ENCODE peak calls at places on chromosomes 6 and 20, in six cellular contexts. A is prostate gland, V is sigmoid colon, S is suprapubic skin, G is transverse colon, W is spleen. Z is an unnamed sample.

GRCh38 chr6:53795702-53796450 is 1.1 kb downstream of the LRRC1 start:
- DNase-seq in G (peak; percentile 58), A (peak; percentile 36), V (peak; percentile 83), W (peak; percentile 85), S (peak; percentile 82), Z (no peak)

GRCh38 chr6:30730611-30731435 is 10.7 kb downstream of the TUBB start:
- DNase-seq in W (peak; percentile 93), A (peak; percentile 79), S (peak; percentile 87), G (peak; percentile 92), V (peak; percentile 88), Z (no peak)

GRCh38 chr6:147063469-147064031 is 140.7 kb upstream of the STXBP5 start:
- DNase-seq in V (no peak), W (no peak), S (no peak), G (no peak), A (no peak), Z (no peak)

GRCh38 chr6:157659536-157660271 is 163.3 kb upstream of the SNX9 start:
- DNase-seq in G (no peak), W (no peak), S (peak; percentile 73), V (no peak), A (no peak), Z (no peak)

GRCh38 chr6:146269482-146269881 is 240.6 kb downstream of the GRM1 start:
- DNase-seq in S (no peak), G (no peak), W (no peak), V (no peak), A (no peak), Z (no peak)

GRCh38 chr6:138038148-138038870 is 68.9 kb downstream of the PERP start:
- DNase-seq in G (no peak), A (no peak), V (no peak), S (no peak), W (no peak), Z (peak; percentile 74)

GRCh38 chr20:11753155-11753554 is 164.5 kb upstream of the BTBD3 start:
- DNase-seq in V (no peak), S (no peak), W (no peak), A (no peak), G (no peak), Z (no peak)

GRCh38 chr20:43799150-43799711 is 72.4 kb upstream of the GTSF1L start:
- DNase-seq in V (no peak), W (no peak), S (no peak), G (no peak), A (no peak), Z (no peak)

GRCh38 chr6:130033999-130034814 is 15.8 kb downstream of the L3MBTL3 start:
- DNase-seq in W (no peak), S (no peak), V (no peak), G (no peak), A (no peak), Z (no peak)

GRCh38 chr6:11384531-11385309 is 152.3 kb upstream of the NEDD9 start:
- DNase-seq in S (no peak), G (no peak), A (no peak), V (no peak), W (no peak), Z (no peak)

GRCh38 chr6:69780585-69781178 is 16.1 kb downstream of the LMBRD1 start:
- DNase-seq in V (no peak), W (no peak), S (no peak), G (no peak), A (no peak), Z (no peak)

GRCh38 chr6:163750436-163751031 is 336.0 kb downstream of the QKI start:
- DNase-seq in V (no peak), G (no peak), S (no peak), A (no peak), W (no peak), Z (peak; percentile 77)

GRCh38 chr6:7924867-7925266 is 14.3 kb upstream of the TXNDC5 start:
- DNase-seq in S (no peak), V (no peak), G (no peak), A (no peak), W (no peak), Z (no peak)

GRCh38 chr20:36173451-36173933 is 19.0 kb downstream of the EPB41L1 start:
- DNase-seq in S (no peak), W (no peak), A (no peak), G (no peak), V (no peak), Z (no peak)

GRCh38 chr6:33417127-33417902 is 592 bp downstream of the CUTA start:
- DNase-seq in A (peak; percentile 14), W (peak; percentile 87), G (no peak), S (no peak), V (no peak), Z (no peak)

GRCh38 chr6:786946-787763 is 94.2 kb upstream of the EXOC2 start:
- DNase-seq in S (no peak), W (no peak), G (no peak), V (no peak), A (no peak), Z (no peak)

GRCh38 chr6:56840467-56841371 is 114.2 kb upstream of the BEND6 start:
- DNase-seq in W (no peak), A (no peak), S (no peak), G (no peak), V (no peak), Z (no peak)

DNA sequence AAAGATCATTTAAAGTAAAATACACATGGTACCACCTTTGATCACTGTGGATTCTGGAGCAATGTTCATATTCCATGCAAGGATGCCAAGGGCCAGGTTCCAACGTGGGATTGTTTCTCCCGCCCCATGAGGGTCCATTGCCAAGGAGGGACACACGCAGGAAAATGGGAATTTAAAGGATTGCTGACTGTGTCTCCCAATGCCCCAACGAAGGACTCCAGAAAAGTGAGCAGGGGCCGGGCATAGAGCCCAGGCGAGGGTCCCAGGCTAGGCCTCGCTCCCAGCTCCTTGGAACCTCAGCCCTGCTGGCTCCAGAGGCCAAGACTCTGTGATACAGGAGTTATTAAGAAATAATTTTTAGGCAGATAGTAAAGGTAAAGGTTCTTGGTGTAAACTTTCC is 111.1 kb downstream of the DACT2 start:
- DNase-seq in G (no peak), W (peak; percentile 13), A (no peak), S (no peak), V (peak; percentile 46), Z (no peak)
- TF ChIP-seq POLR2AphosphoS5 in G (no peak), W (no peak), A (no peak), S (no peak), V (no peak), Z (no peak)

DNA sequence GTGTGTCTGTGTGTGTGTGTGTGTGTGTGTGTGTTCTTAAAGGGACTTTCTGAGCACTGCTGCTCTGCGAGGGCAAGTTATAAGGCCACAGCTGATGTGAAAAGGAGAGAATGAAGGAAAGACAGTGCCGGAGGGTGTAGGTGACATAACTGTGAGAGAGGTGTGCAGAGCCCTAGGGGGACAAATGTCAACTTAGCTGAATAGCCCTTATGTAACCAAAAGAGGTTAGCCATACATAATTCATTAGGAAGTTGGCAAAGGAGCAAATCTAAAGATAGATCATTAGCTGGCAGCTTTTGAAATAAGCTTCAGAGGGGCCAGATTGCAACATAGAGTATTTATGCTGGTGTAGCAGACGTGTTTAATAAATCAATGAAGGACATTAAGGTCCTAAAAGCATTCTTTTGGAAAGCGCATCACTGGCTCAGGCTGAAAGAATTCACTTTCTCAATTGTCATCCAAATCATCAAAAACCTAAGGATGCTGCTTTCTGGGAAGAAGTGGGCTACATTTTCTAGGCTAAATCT is 81.1 kb downstream of the NDUFAF5 start:
- DNase-seq in S (no peak), A (no peak), G (no peak), V (no peak), W (no peak), Z (peak; percentile 89)
- TF ChIP-seq POLR2AphosphoS5 in S (no peak), A (peak; percentile 43), G (peak; percentile 77), V (peak; percentile 70), W (no peak), Z (no peak)

GRCh38 chr20:62137478-62138203 is 5.6 kb downstream of the PSMA7 start:
- DNase-seq in G (no peak), W (no peak), S (no peak), V (no peak), A (no peak), Z (no peak)

GRCh38 chr20:62138204-62138543 is 5.0 kb downstream of the PSMA7 start:
- DNase-seq in W (no peak), V (no peak), A (no peak), S (no peak), G (no peak), Z (no peak)

GRCh38 chr20:62137092-62137384 is 6.2 kb downstream of the PSMA7 start:
- DNase-seq in S (no peak), G (no peak), V (no peak), W (no peak), A (no peak), Z (no peak)

GRCh38 chr20:62135573-62136266 is 7.5 kb downstream of the PSMA7 start:
- DNase-seq in V (no peak), W (no peak), G (no peak), S (no peak), A (no peak), Z (no peak)

DNA sequence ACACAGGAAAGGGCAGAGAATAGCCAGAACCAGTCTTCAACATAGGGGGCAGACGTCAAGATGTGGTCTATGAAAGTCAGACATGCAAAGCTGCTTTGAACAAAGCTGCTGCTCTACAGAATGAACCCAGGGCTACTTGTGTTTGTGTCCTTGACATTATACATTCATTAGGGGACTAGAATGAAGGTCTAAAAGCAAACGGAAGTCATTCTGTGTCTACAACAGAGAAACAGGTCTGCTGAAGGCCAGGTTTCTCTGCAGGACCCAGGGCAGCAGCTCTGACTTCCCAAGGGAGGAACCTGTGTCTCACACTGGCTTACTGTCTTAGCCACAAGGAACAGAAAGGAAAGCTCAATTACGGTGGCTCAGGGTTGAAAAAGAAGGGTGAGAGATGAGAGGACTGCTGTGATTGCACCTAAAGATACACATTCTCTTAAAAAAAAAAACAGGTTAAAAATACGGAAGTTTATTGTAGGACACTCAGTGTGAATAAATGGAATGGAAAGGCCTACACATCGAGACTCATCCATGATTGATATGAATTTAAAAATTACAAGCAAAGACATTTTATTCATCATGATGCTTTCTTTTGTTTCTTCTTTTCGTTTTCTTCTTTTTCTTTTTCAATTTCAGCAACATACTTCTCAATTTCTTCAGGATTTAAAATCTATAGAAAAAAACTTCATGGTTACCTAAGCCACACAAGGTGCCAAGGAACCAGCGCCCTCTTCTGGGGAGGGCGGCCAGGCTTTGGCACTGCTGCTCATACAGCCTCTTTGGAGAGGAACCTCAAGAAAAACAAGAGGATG is 6.7 kb downstream of the PSMA7 start:
- DNase-seq in A (peak; percentile 65), W (peak; percentile 88), G (peak; percentile 72), S (no peak), V (no peak), Z (no peak)
- TF ChIP-seq POLR2AphosphoS5 in A (peak; percentile 66), W (no peak), G (peak; percentile 16), S (no peak), V (no peak), Z (peak; percentile 69)

DNA sequence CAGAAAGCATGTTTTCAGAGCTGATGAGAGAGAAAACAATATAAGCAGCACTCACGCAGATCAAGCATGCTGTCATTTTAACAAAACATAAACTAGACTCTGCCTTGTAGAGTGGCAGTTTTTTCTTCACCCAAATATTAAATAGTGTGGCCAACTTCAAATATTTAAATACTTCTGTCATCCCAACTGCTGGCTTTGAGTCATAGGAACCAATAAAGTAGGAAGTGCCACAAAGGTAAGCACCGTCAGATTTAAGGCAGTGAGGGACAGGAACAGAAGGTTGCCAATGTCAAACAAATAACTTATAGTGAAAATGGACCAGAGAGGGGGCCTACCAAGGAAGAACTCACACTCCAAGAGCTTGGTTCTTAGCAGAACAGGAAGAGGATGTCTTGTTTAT is 222.2 kb downstream of the PKHD1 start:
- DNase-seq in A (no peak), W (no peak), S (no peak), V (no peak), G (no peak), Z (no peak)
- TF ChIP-seq POLR2AphosphoS5 in A (no peak), W (no peak), S (no peak), V (no peak), G (no peak), Z (no peak)

GRCh38 chr6:159756508-159756907 is 5.3 kb upstream of the ACAT2 start:
- DNase-seq in W (no peak), V (no peak), A (no peak), S (no peak), G (no peak), Z (no peak)
- TF ChIP-seq POLR2AphosphoS5 in W (no peak), V (no peak), A (no peak), S (no peak), G (no peak), Z (no peak)